ENCODE peak calls at places on chromosome 2, in nine cellular contexts. B, J, M, K, U, F, X, R and W are unnamed samples.
A peak's percentile ranks its signal among the peaks of the same experiment; 100 is the strongest.

GRCh38 chr2:225031599-225031998 is 10.7 kb downstream of the DOCK10 start:
- DNase-seq in U (no peak), R (no peak), B (no peak), X (no peak), M (no peak), K (no peak), J (no peak), F (no peak), W (no peak)

GRCh38 chr2:239204143-239204875 is 196.5 kb downstream of the HDAC4 start:
- DNase-seq in F (no peak), K (no peak), U (no peak), B (no peak), M (no peak), X (no peak), J (no peak), R (no peak), W (no peak)

GRCh38 chr2:14385043-14385442 is 247.5 kb upstream of the LRATD1 start:
- DNase-seq in M (no peak), K (peak; percentile 11), J (no peak), U (no peak), R (no peak), F (no peak), X (no peak), B (no peak), W (no peak)

GRCh38 chr2:39411186-39411944 is 25.7 kb downstream of the MAP4K3 start:
- DNase-seq in J (no peak), K (peak; percentile 92), F (no peak), X (no peak), U (peak; percentile 40), B (no peak), R (no peak), M (peak; percentile 96), W (no peak)

GRCh38 chr2:113886479-113887383 is 3.2 kb upstream of the ACTR3 start:
- DNase-seq in K (peak; percentile 93), M (peak; percentile 85), B (peak; percentile 89), R (no peak), F (no peak), J (peak; percentile 62), U (peak; percentile 62), X (peak; percentile 24), W (no peak)

GRCh38 chr2:101823849-101824248 is 126.3 kb downstream of the MAP4K4 start:
- DNase-seq in R (no peak), B (no peak), J (no peak), X (no peak), M (no peak), K (peak; percentile 36), F (no peak), U (no peak), W (no peak)

GRCh38 chr2:219998714-219999227 is 371.3 kb downstream of the SLC4A3 start:
- DNase-seq in F (no peak), U (no peak), M (no peak), K (peak; percentile 41), X (no peak), R (peak; percentile 39), J (no peak), B (no peak), W (no peak)

GRCh38 chr2:83196225-83196624 is 1262.9 kb downstream of the SUCLG1 start:
- DNase-seq in J (no peak), B (peak; percentile 14), K (peak; percentile 73), R (peak; percentile 44), X (no peak), F (no peak), M (peak; percentile 34), U (peak; percentile 12), W (no peak)

GRCh38 chr2:170206805-170207407 is 29.0 kb downstream of the MYO3B start:
- DNase-seq in B (no peak), K (no peak), J (no peak), M (no peak), U (no peak), F (no peak), R (no peak), X (no peak), W (no peak)

GRCh38 chr2:15425707-15426106 is 135.4 kb downstream of the NBAS start:
- DNase-seq in R (peak; percentile 53), B (no peak), J (no peak), K (no peak), M (no peak), U (no peak), X (no peak), F (no peak), W (peak; percentile 60)

GRCh38 chr2:27006602-27007415 is 26.0 kb upstream of the TMEM214 start:
- DNase-seq in U (no peak), X (no peak), F (no peak), J (no peak), B (no peak), K (no peak), M (peak; percentile 28), R (no peak), W (no peak)

GRCh38 chr2:150581717-150582472 is 94.4 kb upstream of the RND3 start:
- DNase-seq in F (no peak), B (no peak), K (no peak), R (no peak), M (no peak), J (no peak), X (no peak), U (no peak), W (no peak)

GRCh38 chr2:40034198-40034597 is 255.1 kb upstream of the THUMPD2 start:
- DNase-seq in M (peak; percentile 73), U (no peak), B (peak; percentile 24), J (no peak), F (no peak), K (no peak), X (no peak), R (no peak), W (no peak)

GRCh38 chr2:169071455-169071854 is 2.1 kb downstream of the DHRS9 start:
- DNase-seq in R (no peak), F (no peak), U (no peak), B (no peak), J (no peak), K (peak; percentile 49), X (no peak), M (no peak), W (no peak)

GRCh38 chr2:199303814-199304213 is 153.9 kb downstream of the SATB2 start:
- DNase-seq in K (peak; percentile 95), U (no peak), M (peak; percentile 68), X (no peak), F (no peak), R (peak; percentile 6), J (no peak), B (no peak), W (no peak)

GRCh38 chr2:3650140-3650944 is 7.7 kb upstream of the ALLC start:
- DNase-seq in F (no peak), R (no peak), X (no peak), K (no peak), J (no peak), M (no peak), B (no peak), U (no peak), W (peak; percentile 57)

GRCh38 chr2:3649581-3649980 is 8.4 kb upstream of the ALLC start:
- DNase-seq in F (no peak), J (no peak), B (no peak), U (no peak), R (no peak), K (no peak), M (no peak), X (no peak), W (no peak)

GRCh38 chr2:3652896-3653625 is 4.9 kb upstream of the ALLC start:
- DNase-seq in F (no peak), U (no peak), B (no peak), J (no peak), K (no peak), X (no peak), R (no peak), M (no peak), W (no peak)

GRCh38 chr2:3654031-3654430 is 4.0 kb upstream of the ALLC start:
- DNase-seq in B (no peak), J (no peak), M (no peak), F (no peak), K (no peak), R (no peak), X (no peak), U (no peak), W (no peak)

GRCh38 chr2:3651686-3652516 is 6.1 kb upstream of the ALLC start:
- DNase-seq in B (peak; percentile 92), U (peak; percentile 92), F (peak; percentile 38), K (peak; percentile 6), M (peak; percentile 58), R (peak; percentile 88), J (peak; percentile 80), X (no peak), W (peak; percentile 78)
- H3K4me1 ChIP-seq in B (peaks cover 23% of the 10 kb centered on the region), U (peaks cover 58% of the 10 kb centered on the region), F (peaks cover 10% of the 10 kb centered on the region), K (peaks cover 6% of the 10 kb centered on the region), M (peaks cover 13% of the 10 kb centered on the region), R (no peaks in the 10 kb centered on the region), J (no peaks in the 10 kb centered on the region), X (peaks cover 26% of the 10 kb centered on the region), W (peaks cover 3% of the 10 kb centered on the region)

GRCh38 chr2:98463551-98463971 is 18.9 kb downstream of the INPP4A start:
- DNase-seq in X (no peak), F (no peak), J (no peak), U (no peak), M (no peak), R (peak; percentile 57), B (no peak), K (no peak), W (peak; percentile 71)
- H3K27ac ChIP-seq in X (no peak overlapping the region), F (peak overlapping the region; percentile 82), J (peak overlapping the region; percentile 34), U (no peak overlapping the region), M (no peak overlapping the region), R (no peak overlapping the region), B (no peak overlapping the region), K (no peak overlapping the region), W (no peak overlapping the region)

GRCh38 chr2:241256168-241256545 is 59.3 kb downstream of the HDLBP start:
- DNase-seq in J (no peak), K (no peak), M (no peak), B (no peak), R (no peak), X (no peak), F (no peak), U (no peak), W (no peak)
- H3K4me1 ChIP-seq in J (no peaks in the 10 kb centered on the region), K (no peaks in the 10 kb centered on the region), M (no peaks in the 10 kb centered on the region), B (no peaks in the 10 kb centered on the region), R (no peaks in the 10 kb centered on the region), X (no peaks in the 10 kb centered on the region), F (no peaks in the 10 kb centered on the region), U (peaks cover 26% of the 10 kb centered on the region), W (no peaks in the 10 kb centered on the region)

GRCh38 chr2:230796280-230796862 is 68.4 kb upstream of the ITM2C start:
- DNase-seq in M (peak; percentile 70), J (no peak), R (no peak), F (no peak), K (peak; percentile 72), B (no peak), X (no peak), U (no peak), W (no peak)
- H3K27ac ChIP-seq in M (no peak overlapping the region), J (no peak overlapping the region), R (no peak overlapping the region), F (no peak overlapping the region), K (peak overlapping the region; percentile 98), B (no peak overlapping the region), X (peak overlapping the region; percentile 37), U (no peak overlapping the region), W (no peak overlapping the region)